ENCODE peak calls at places on chromosome 6, in ten cellular contexts. A, O, P, I, J, N, H, C, X and B are unnamed samples.
A peak's percentile ranks its signal among the peaks of the same experiment; 100 is the strongest.

GRCh38 chr6:11525468-11526155 is 11.9 kb upstream of the TMEM170B start:
- DNase-seq in N (no peak), H (no peak), P (no peak), A (no peak), I (peak; percentile 33), X (no peak), C (no peak), J (no peak), O (no peak), B (peak; percentile 93)

GRCh38 chr6:117481926-117482239 is 591 bp upstream of the DCBLD1 start:
- DNase-seq in A (peak; percentile 14), N (no peak), H (no peak), X (no peak), P (no peak), C (no peak), J (peak; percentile 2), I (no peak), O (no peak), B (no peak)

GRCh38 chr6:116535109-116535508 is 10.4 kb downstream of the TRAPPC3L start:
- DNase-seq in P (no peak), I (no peak), X (no peak), H (no peak), O (no peak), C (no peak), A (no peak), N (no peak), J (no peak), B (no peak)

GRCh38 chr6:20137288-20137687 is 75.0 kb downstream of the MBOAT1 start:
- DNase-seq in X (no peak), C (no peak), A (no peak), N (no peak), I (no peak), P (no peak), H (no peak), O (no peak), J (no peak), B (no peak)

GRCh38 chr6:46491201-46491788 is at the start of gene RCAN2:
- DNase-seq in A (peak; percentile 19), H (peak; percentile 13), X (peak; percentile 68), J (peak; percentile 92), N (peak; percentile 41), C (peak; percentile 25), P (no peak), O (peak; percentile 94), I (peak; percentile 15), B (peak; percentile 23)

GRCh38 chr6:30156262-30156599 is 4.8 kb downstream of the TRIM10 start:
- DNase-seq in C (peak; percentile 53), P (no peak), A (no peak), H (peak; percentile 72), N (peak; percentile 11), I (peak; percentile 73), X (peak; percentile 61), O (no peak), J (no peak), B (peak; percentile 11)

GRCh38 chr6:152478377-152479010 is 158.7 kb downstream of the SYNE1 start:
- DNase-seq in J (no peak), O (no peak), P (no peak), H (no peak), I (no peak), A (no peak), X (no peak), C (no peak), N (no peak), B (no peak)

GRCh38 chr6:36839819-36840379 is 655 bp upstream of the CPNE5 start:
- DNase-seq in P (no peak), X (no peak), H (peak; percentile 89), A (peak; percentile 26), C (no peak), N (no peak), O (peak; percentile 79), J (peak; percentile 73), I (peak; percentile 16), B (peak; percentile 16)

GRCh38 chr6:10995114-10995707 is 48.9 kb downstream of the ELOVL2 start:
- DNase-seq in I (no peak), O (peak; percentile 59), H (no peak), A (no peak), J (no peak), C (no peak), N (no peak), X (no peak), P (no peak), B (no peak)

GRCh38 chr6:29759457-29759856 is 36.2 kb downstream of the HLA-F start:
- DNase-seq in C (no peak), H (no peak), P (no peak), J (no peak), X (no peak), I (no peak), O (peak; percentile 92), N (no peak), A (no peak), B (no peak)

GRCh38 chr6:44056392-44057237 is 70.6 kb downstream of the MRPL14 start:
- DNase-seq in H (no peak), P (no peak), J (no peak), A (no peak), I (peak; percentile 88), C (peak; percentile 87), X (peak; percentile 68), N (no peak), O (no peak), B (peak; percentile 80)

GRCh38 chr6:28944412-28945006 is 20.7 kb upstream of the TRIM27 start:
- DNase-seq in J (peak; percentile 68), N (peak; percentile 77), C (peak; percentile 66), P (no peak), X (no peak), I (peak; percentile 91), A (peak; percentile 87), H (no peak), O (peak; percentile 85), B (peak; percentile 84)

GRCh38 chr6:145539831-145540230 is 195.5 kb downstream of the EPM2A start:
- DNase-seq in P (no peak), A (no peak), J (no peak), X (no peak), H (no peak), N (no peak), C (peak; percentile 65), I (peak; percentile 18), O (no peak), B (peak; percentile 17)

GRCh38 chr6:153312633-153313032 is 181.6 kb upstream of the RGS17 start:
- DNase-seq in I (peak; percentile 22), N (peak; percentile 35), X (no peak), O (peak; percentile 79), J (peak; percentile 53), H (no peak), A (peak; percentile 49), P (peak; percentile 56), C (peak; percentile 51), B (peak; percentile 62)

GRCh38 chr6:45658396-45658795 is 280.7 kb upstream of the SUPT3H start:
- DNase-seq in I (peak; percentile 37), H (no peak), A (no peak), J (no peak), N (no peak), X (no peak), C (no peak), P (no peak), O (no peak), B (peak; percentile 54)

GRCh38 chr6:135002229-135002844 is 52.3 kb downstream of the HBS1L start:
- DNase-seq in P (no peak), X (no peak), O (no peak), C (peak; percentile 14), A (peak; percentile 65), N (no peak), J (peak; percentile 23), I (peak; percentile 46), H (peak; percentile 19), B (peak; percentile 29)
- TF ChIP-seq CTCF in P (peak; percentile 58), X (peak; percentile 28), O (peak; percentile 82), C (peak; percentile 64), A (peak; percentile 53), N (peak; percentile 59), J (peak; percentile 65), I (peak; percentile 64), H (peak; percentile 66), B (peak; percentile 61)

GRCh38 chr6:5766260-5766659 is 240.5 kb downstream of the NRN1 start:
- DNase-seq in A (no peak), H (no peak), P (no peak), N (no peak), X (no peak), C (no peak), O (peak; percentile 59), J (no peak), I (no peak), B (no peak)

GRCh38 chr6:5763871-5764270 is 242.9 kb downstream of the NRN1 start:
- DNase-seq in J (no peak), P (no peak), H (no peak), N (no peak), I (peak; percentile 25), X (no peak), O (peak; percentile 35), A (no peak), C (peak; percentile 78), B (no peak)

GRCh38 chr6:5765141-5765760 is 241.5 kb downstream of the NRN1 start:
- DNase-seq in X (no peak), N (no peak), A (no peak), I (no peak), C (no peak), P (no peak), H (no peak), J (no peak), O (peak; percentile 42), B (no peak)

GRCh38 chr6:5763407-5763806 is 243.3 kb downstream of the NRN1 start:
- DNase-seq in O (peak; percentile 19), N (no peak), C (peak; percentile 36), A (no peak), J (no peak), X (no peak), I (peak; percentile 5), H (no peak), P (no peak), B (no peak)

GRCh38 chr6:5764401-5764955 is 242.2 kb downstream of the NRN1 start:
- DNase-seq in I (peak; percentile 49), N (peak; percentile 23), O (no peak), J (no peak), X (no peak), A (peak; percentile 68), H (no peak), P (no peak), C (peak; percentile 63), B (no peak)
- H3K4me3 ChIP-seq in I (no peak overlapping the region), N (no peak overlapping the region), O (no peak overlapping the region), J (no peak overlapping the region), X (no peak overlapping the region), A (no peak overlapping the region), H (no peak overlapping the region), P (no peak overlapping the region), C (no peak overlapping the region), B (no peak overlapping the region)

GRCh38 chr6:124541601-124542000 is 420.6 kb upstream of the RNF217 start:
- DNase-seq in H (no peak), A (no peak), X (no peak), N (no peak), C (no peak), O (no peak), J (no peak), P (no peak), I (no peak), B (no peak)
- TF ChIP-seq CTCF in H (no peak), A (no peak), X (no peak), N (no peak), C (no peak), O (no peak), J (no peak), P (no peak), I (no peak), B (no peak)

DNA sequence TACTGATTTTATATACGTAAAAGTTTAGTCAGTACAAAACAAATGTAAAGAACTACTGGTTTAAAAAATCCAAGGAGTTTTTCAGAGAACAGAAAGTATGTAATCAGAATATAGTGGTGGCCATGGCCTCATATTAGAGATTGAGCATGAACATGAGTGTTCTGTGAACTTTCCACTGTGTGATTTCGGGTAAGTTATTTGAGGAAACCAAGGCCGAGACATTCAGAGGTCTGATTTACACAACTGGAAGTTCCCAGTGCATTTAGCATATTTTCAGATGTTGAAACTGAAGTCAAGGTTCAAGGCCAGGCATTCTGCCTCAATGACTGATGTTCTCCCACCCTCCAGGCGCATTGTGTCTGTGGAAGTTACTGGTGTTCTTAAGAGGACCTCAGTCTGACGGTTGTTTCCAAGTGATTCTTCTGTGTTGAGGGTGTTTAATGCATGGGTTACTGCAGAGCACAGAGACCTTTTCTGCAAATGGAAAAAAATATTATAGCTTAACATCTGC is 26.2 kb downstream of the RNF144B start:
- DNase-seq in O (no peak), X (no peak), H (no peak), I (no peak), J (no peak), C (no peak), A (no peak), N (no peak), P (no peak), B (no peak)
- H3K4me3 ChIP-seq in O (no peak overlapping the region), X (no peak overlapping the region), H (no peak overlapping the region), I (no peak overlapping the region), J (no peak overlapping the region), C (no peak overlapping the region), A (no peak overlapping the region), N (no peak overlapping the region), P (no peak overlapping the region), B (no peak overlapping the region)